ENCODE peak calls at places on chromosomes 4 and X, in five cellular contexts. T, P, Q, D and M are unnamed samples.

GRCh38 chr4:4225915-4226605 is 669 bp downstream of the OTOP1 start:
- DNase-seq in Q (no peak), T (no peak), P (no peak), D (no peak), M (no peak)

GRCh38 chr4:20217521-20217920 is 34.2 kb upstream of the SLIT2 start:
- DNase-seq in Q (no peak), D (no peak), T (no peak), P (no peak), M (no peak)

GRCh38 chr4:1512738-1513660 is 106.8 kb upstream of the NKX1-1 start:
- DNase-seq in P (peak), D (peak), Q (peak), T (no peak), M (peak)

GRCh38 chrX:142499992-142500391 is 294.9 kb upstream of the MAGEC2 start:
- DNase-seq in T (no peak), D (no peak), Q (no peak), P (no peak), M (no peak)

GRCh38 chr4:184444215-184444952 is 30.0 kb downstream of the IRF2 start:
- DNase-seq in D (no peak), T (no peak), P (no peak), Q (no peak), M (no peak)

GRCh38 chr4:56649445-56650258 is 31.4 kb downstream of the HOPX start:
- DNase-seq in D (no peak), T (no peak), P (no peak), Q (no peak), M (no peak)

GRCh38 chrX:120559799-120560198 is 963 bp downstream of the CUL4B start:
- DNase-seq in P (no peak), Q (peak), T (no peak), D (no peak), M (no peak)

GRCh38 chr4:44638091-44638490 is 13.3 kb downstream of the YIPF7 start:
- DNase-seq in Q (no peak), D (no peak), P (no peak), T (no peak), M (no peak)

GRCh38 chr4:89111833-89112563 is 665 bp downstream of the TIGD2 start:
- DNase-seq in P (peak), Q (peak), T (no peak), D (no peak), M (no peak)

GRCh38 chrX:102517331-102517730 is 792 bp upstream of the TMSB15A start:
- DNase-seq in T (no peak), P (no peak), Q (no peak), D (no peak), M (no peak)

GRCh38 chr4:24473309-24473721 is 111.0 kb downstream of the DHX15 start:
- DNase-seq in P (peak), Q (no peak), T (peak), D (no peak), M (no peak)

GRCh38 chrX:116173006-116173405 is 2.5 kb downstream of the AGTR2 start:
- DNase-seq in T (no peak), Q (no peak), D (no peak), P (no peak), M (no peak)

GRCh38 chrX:104427693-104428092 is 138.3 kb upstream of the IL1RAPL2 start:
- DNase-seq in D (no peak), T (no peak), P (no peak), Q (no peak), M (no peak)

GRCh38 chr4:23887989-23888388 is 1.9 kb downstream of the PPARGC1A start:
- DNase-seq in T (peak), P (no peak), D (peak), Q (no peak), M (no peak)

GRCh38 chr4:40255722-40256281 is 59.0 kb downstream of the RHOH start:
- DNase-seq in T (no peak), P (no peak), D (no peak), Q (no peak), M (no peak)

GRCh38 chrX:10296581-10296980 is 139.8 kb downstream of the CLCN4 start:
- DNase-seq in D (no peak), Q (no peak), P (no peak), T (no peak), M (no peak)

GRCh38 chrX:2781698-2782097 is 29.9 kb downstream of the XG start:
- DNase-seq in T (no peak), Q (no peak), P (no peak), D (no peak), M (no peak)

GRCh38 chrX:117510453-117510852 is 606.2 kb downstream of the KLHL13 start:
- DNase-seq in P (no peak), T (no peak), D (no peak), Q (no peak), M (no peak)

GRCh38 chr4:1109898-1110506 is 3.4 kb downstream of the RNF212 start:
- DNase-seq in P (no peak), Q (no peak), T (no peak), D (no peak), M (no peak)

GRCh38 chrX:120251471-120252011 is 929 bp downstream of the ZBTB33 start:
- DNase-seq in Q (peak), T (peak), D (no peak), P (peak), M (peak)

GRCh38 chrX:150558424-150558823 is 10.0 kb upstream of the MTM1 start:
- DNase-seq in T (no peak), D (no peak), Q (no peak), P (no peak), M (no peak)
- H3K27ac ChIP-seq in T (peak), D (no peak), Q (no peak), P (no peak), M (no peak)

GRCh38 chrX:65750674-65751469 is 83.4 kb downstream of the MSN start:
- DNase-seq in D (no peak), T (no peak), P (peak), Q (peak), M (no peak)

GRCh38 chrX:65741823-65742222 is 74.4 kb downstream of the MSN start:
- DNase-seq in T (no peak), Q (no peak), D (no peak), P (no peak), M (no peak)

GRCh38 chrX:65745427-65745826 is 78.0 kb downstream of the MSN start:
- DNase-seq in D (no peak), P (no peak), Q (no peak), T (no peak), M (no peak)

GRCh38 chrX:65744965-65745364 is 77.5 kb downstream of the MSN start:
- DNase-seq in D (no peak), T (no peak), P (no peak), Q (no peak), M (no peak)

GRCh38 chrX:65745992-65746391 is 78.5 kb downstream of the MSN start:
- DNase-seq in T (no peak), Q (no peak), P (peak), D (no peak), M (no peak)
- TF ChIP-seq CTCF in T (no peak), Q (no peak), P (peak), D (no peak), M (no peak)

GRCh38 chrX:75155830-75156525 is at the start of gene ABCB7:
- DNase-seq in P (peak), Q (peak), D (peak), T (peak), M (peak)
- TF ChIP-seq POLR2A in P (peak), Q (peak), D (peak), T (peak), M (no peak)

DNA sequence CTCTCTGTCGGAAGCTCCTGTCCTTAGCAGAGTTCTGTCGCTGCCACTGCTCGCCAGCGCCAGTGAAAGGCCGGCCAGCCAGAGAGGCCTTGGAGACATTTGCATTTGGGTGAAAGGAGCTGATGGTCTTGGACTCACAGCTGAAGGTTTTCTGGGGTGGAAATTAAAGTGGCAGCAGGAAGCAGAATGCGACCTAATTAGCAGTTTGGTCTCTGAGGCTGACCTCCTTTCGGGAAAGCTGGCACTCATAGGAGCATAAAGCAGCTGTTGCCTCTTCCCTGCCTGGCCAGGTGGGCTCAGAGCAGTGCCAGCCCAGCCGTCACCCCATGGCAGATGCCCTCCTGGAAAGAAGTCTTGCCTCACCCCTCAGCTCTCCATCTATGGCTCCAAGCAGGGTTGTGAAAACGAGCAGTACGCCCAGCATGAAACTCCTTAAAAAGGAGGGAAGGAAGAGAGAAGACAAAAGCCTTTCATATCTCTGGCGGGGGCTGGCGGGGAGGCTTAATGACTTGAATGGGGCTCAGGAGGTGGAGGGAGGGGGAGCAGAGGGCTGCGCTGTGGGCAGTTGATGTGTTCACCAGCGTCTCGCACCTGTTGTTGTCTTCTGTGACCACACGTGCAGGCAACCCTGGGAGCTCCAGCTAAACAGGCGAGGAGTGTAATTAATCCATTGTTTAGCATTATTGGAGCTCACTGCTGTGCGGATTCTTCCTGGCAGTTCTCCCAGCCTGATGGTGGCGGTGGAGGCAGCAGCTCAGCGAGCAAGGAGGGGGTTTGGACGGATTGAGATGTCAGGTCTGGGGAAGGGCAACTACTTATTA is 264.0 kb downstream of the MID1IP1 start:
- DNase-seq in Q (no peak), P (no peak), T (no peak), D (no peak), M (no peak)
- H3K27ac ChIP-seq in Q (no peak), P (no peak), T (no peak), D (no peak), M (no peak)

GRCh38 chrX:71625471-71625870 is 7.2 kb upstream of the CXCR3 start:
- DNase-seq in P (no peak), D (no peak), Q (no peak), T (no peak), M (no peak)

GRCh38 chrX:71623714-71624113 is 5.4 kb upstream of the CXCR3 start:
- DNase-seq in P (peak), D (no peak), Q (no peak), T (no peak), M (no peak)

GRCh38 chrX:71623105-71623450 is 4.8 kb upstream of the CXCR3 start:
- DNase-seq in P (no peak), T (no peak), D (no peak), Q (no peak), M (no peak)

GRCh38 chrX:71621644-71622346 is 3.5 kb upstream of the CXCR3 start:
- DNase-seq in Q (no peak), T (no peak), D (no peak), P (peak), M (no peak)

GRCh38 chrX:71622347-71623104 is 4.2 kb upstream of the CXCR3 start:
- DNase-seq in Q (peak), T (peak), P (peak), D (peak), M (peak)
- TF ChIP-seq CTCF in Q (peak), T (peak), P (peak), D (peak), M (no peak)

GRCh38 chr4:121666091-121666679 is 30.6 kb downstream of the ANXA5 start:
- DNase-seq in T (no peak), P (no peak), D (no peak), Q (peak), M (no peak)
- TF ChIP-seq POLR2A in T (no peak), P (no peak), D (no peak), Q (no peak), M (no peak)

DNA sequence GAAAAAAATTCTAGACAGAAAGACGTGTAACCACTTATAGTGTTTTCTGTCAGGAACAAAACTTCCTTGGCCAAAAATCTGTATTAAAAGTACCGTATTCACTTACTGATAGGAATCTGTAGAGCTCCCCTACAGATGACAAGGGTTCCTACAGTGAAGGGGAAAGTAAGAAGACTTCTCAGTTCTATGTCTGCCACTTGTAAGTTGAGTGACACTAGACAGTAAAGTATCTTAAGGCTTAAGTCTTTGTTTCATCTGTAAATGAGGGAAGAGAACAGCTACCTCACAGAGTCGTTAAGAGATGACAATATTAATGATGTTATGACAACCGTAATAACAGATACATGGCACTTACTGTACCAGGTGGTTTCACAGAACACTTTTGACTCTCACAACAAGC is 3.3 kb downstream of the COQ2 start:
- DNase-seq in D (no peak), Q (no peak), P (no peak), T (no peak), M (no peak)
- H3K27ac ChIP-seq in D (no peak), Q (no peak), P (no peak), T (no peak), M (no peak)

GRCh38 chr4:6074723-6075122 is 56.5 kb upstream of the C4orf50 start:
- DNase-seq in Q (no peak), T (no peak), P (no peak), D (no peak), M (no peak)

GRCh38 chr4:6071191-6071958 is 53.1 kb upstream of the C4orf50 start:
- DNase-seq in T (no peak), P (no peak), D (no peak), Q (no peak), M (peak)

GRCh38 chr4:6079965-6080364 is 61.7 kb upstream of the C4orf50 start:
- DNase-seq in T (no peak), D (no peak), P (no peak), Q (no peak), M (no peak)

GRCh38 chr4:6071959-6072720 is 53.9 kb upstream of the C4orf50 start:
- DNase-seq in P (no peak), D (peak), T (peak), Q (peak), M (no peak)

DNA sequence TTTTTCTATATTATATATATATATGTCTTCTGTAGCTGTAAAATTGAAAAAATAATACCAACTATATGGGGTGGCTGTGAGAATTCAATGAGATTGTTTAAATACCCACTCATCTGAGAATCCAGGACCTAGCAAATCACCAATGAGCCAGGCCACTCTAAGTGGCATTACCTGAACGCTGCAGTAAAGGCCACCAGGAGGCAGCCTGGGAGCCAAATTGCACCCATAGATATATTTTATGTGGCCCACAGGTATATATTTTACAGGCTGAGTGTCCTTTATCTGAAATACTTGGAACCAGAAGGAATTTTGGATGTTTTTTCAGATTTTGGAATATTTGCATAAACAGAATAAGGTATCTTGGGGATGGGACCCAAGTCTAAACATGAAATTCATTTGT is 58.2 kb upstream of the C4orf50 start:
- DNase-seq in D (no peak), T (no peak), P (no peak), Q (no peak), M (no peak)
- TF ChIP-seq CTCF in D (no peak), T (no peak), P (no peak), Q (no peak), M (no peak)

GRCh38 chr4:15656038-15656470 is 897 bp upstream of the FBXL5 start:
- DNase-seq in Q (peak), T (no peak), P (no peak), D (no peak), M (no peak)

GRCh38 chr4:15657366-15657765 is 2.2 kb upstream of the FBXL5 start:
- DNase-seq in T (no peak), Q (no peak), D (no peak), P (no peak), M (no peak)

GRCh38 chr4:15654556-15655222 is 468 bp downstream of the FBXL5 start:
- DNase-seq in Q (peak), T (peak), D (peak), P (peak), M (peak)

GRCh38 chr4:15653864-15654391 is 1.2 kb downstream of the FBXL5 start:
- DNase-seq in D (no peak), T (no peak), P (no peak), Q (peak), M (no peak)

DNA sequence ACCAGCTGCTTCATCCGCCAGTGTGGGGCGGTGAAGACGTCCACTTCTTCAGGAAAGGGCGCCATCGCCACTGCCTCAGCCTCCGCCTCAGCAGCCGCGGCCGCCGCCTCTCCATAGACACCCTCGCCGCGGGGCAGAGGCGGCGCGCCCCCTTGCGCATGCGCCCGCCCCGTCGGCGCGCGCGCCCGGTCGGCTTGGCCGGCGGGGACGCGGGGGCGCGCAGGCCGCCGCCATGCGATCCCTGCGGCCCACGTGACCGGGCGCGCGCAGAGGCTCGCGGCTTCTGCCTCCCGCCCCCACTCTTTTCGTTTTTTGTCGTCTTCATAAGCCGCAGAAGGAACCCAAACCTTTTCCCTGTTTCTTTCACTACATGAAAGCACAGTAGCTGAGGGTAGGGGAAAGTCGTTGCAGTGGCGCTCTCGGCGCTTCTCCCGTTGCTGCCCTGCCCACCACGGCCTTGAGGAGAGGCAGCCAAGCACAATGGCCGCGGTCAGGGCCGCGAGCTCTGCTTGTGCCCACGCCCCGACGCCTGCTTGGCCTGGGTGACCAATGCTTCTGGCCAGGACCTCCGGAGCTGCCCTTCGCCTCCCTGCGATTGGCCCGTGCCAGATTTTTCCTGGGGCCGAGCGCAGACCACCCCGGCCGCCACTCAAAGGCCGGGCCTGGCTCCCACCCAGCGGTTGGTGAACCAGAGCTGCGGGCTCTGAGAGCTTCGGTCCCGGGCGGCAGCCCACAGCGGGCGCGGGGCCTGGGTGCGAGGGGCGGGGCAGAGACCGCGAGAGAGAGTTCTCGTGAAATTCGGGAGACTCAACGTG is at the start of gene FBXL5:
- DNase-seq in Q (peak), T (peak), P (peak), D (peak), M (peak)
- TF ChIP-seq POLR2A in Q (peak), T (peak), P (peak), D (peak), M (peak)

DNA sequence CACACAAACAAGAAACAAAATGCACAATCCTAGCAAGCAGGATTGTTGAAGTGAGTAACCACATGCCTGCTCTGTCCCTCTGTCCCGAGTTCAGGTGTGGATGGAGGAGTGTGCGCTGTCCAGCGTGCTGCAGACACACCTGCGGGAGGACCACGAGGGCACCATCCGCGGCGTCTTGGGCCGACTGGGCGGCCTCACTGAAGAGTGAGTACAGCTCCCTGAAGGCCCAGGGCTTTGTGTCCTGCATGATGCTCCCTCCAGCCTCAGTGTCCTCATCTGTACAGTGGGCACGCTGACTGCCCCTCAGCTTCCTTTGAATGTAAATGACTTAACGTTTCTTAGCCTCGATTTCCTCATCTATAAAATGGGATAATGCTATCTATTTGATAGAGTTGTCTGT is 82.5 kb downstream of the EVC start:
- DNase-seq in P (no peak), D (no peak), T (no peak), Q (peak), M (peak)
- H3K27ac ChIP-seq in P (no peak), D (no peak), T (no peak), Q (no peak), M (no peak)